ENCODE peak calls at places on chromosomes 2 and 18, in ten cellular contexts. One of them, this sample, is unnamed.

GRCh38 chr2:54535599-54536195 is 79.6 kb downstream of the SPTBN1 start:
- DNase-seq in HCT116: no peak
- DNase-seq in osteoblast: no peak
- DNase-seq in kidney epithelial cell: no peak
- DNase-seq in tibial nerve: no peak
- DNase-seq in kidney: no peak
- DNase-seq in fibroblast of pulmonary artery: no peak
- DNase-seq in progenitor cell of endocrine pancreas: no peak
- DNase-seq in endothelial cell: no peak
- DNase-seq in left lung: peak; percentile 66
- DNase-seq in this sample: no peak

GRCh38 chr2:128607981-128608506 is 289.4 kb upstream of the HS6ST1 start:
- DNase-seq in kidney epithelial cell: no peak
- DNase-seq in fibroblast of pulmonary artery: no peak
- DNase-seq in endothelial cell: no peak
- DNase-seq in progenitor cell of endocrine pancreas: no peak
- DNase-seq in HCT116: no peak
- DNase-seq in left lung: peak; percentile 31
- DNase-seq in osteoblast: peak; percentile 93
- DNase-seq in kidney: peak; percentile 89
- DNase-seq in tibial nerve: peak; percentile 12
- DNase-seq in this sample: no peak

GRCh38 chr18:46250812-46251173 is 146.6 kb downstream of the HAUS1 start:
- DNase-seq in left lung: no peak
- DNase-seq in kidney epithelial cell: no peak
- DNase-seq in HCT116: no peak
- DNase-seq in endothelial cell: no peak
- DNase-seq in tibial nerve: no peak
- DNase-seq in fibroblast of pulmonary artery: no peak
- DNase-seq in kidney: no peak
- DNase-seq in osteoblast: no peak
- DNase-seq in progenitor cell of endocrine pancreas: no peak
- DNase-seq in this sample: no peak

GRCh38 chr18:11112218-11112750 is 37.1 kb downstream of the PIEZO2 start:
- DNase-seq in osteoblast: no peak
- DNase-seq in fibroblast of pulmonary artery: no peak
- DNase-seq in endothelial cell: no peak
- DNase-seq in kidney epithelial cell: no peak
- DNase-seq in tibial nerve: no peak
- DNase-seq in left lung: no peak
- DNase-seq in progenitor cell of endocrine pancreas: no peak
- DNase-seq in HCT116: no peak
- DNase-seq in kidney: no peak
- DNase-seq in this sample: no peak

GRCh38 chr2:238728322-238729260 is 119.3 kb upstream of the TWIST2 start:
- DNase-seq in endothelial cell: no peak
- DNase-seq in kidney epithelial cell: no peak
- DNase-seq in kidney: no peak
- DNase-seq in left lung: no peak
- DNase-seq in tibial nerve: no peak
- DNase-seq in osteoblast: peak; percentile 82
- DNase-seq in progenitor cell of endocrine pancreas: no peak
- DNase-seq in HCT116: no peak
- DNase-seq in fibroblast of pulmonary artery: peak; percentile 81
- DNase-seq in this sample: no peak

GRCh38 chr2:10260130-10260529 is 42.6 kb upstream of the HPCAL1 start:
- DNase-seq in kidney: peak; percentile 40
- DNase-seq in endothelial cell: no peak
- DNase-seq in kidney epithelial cell: no peak
- DNase-seq in left lung: peak; percentile 20
- DNase-seq in HCT116: no peak
- DNase-seq in progenitor cell of endocrine pancreas: no peak
- DNase-seq in osteoblast: peak; percentile 80
- DNase-seq in fibroblast of pulmonary artery: no peak
- DNase-seq in tibial nerve: no peak
- DNase-seq in this sample: no peak

GRCh38 chr18:63980896-63981454 is 11.1 kb downstream of the SERPINB8 start:
- DNase-seq in endothelial cell: no peak
- DNase-seq in kidney epithelial cell: no peak
- DNase-seq in kidney: no peak
- DNase-seq in left lung: no peak
- DNase-seq in tibial nerve: no peak
- DNase-seq in progenitor cell of endocrine pancreas: no peak
- DNase-seq in osteoblast: no peak
- DNase-seq in fibroblast of pulmonary artery: no peak
- DNase-seq in HCT116: no peak
- DNase-seq in this sample: no peak

GRCh38 chr2:61356958-61357350 is 113.9 kb downstream of the USP34 start:
- DNase-seq in progenitor cell of endocrine pancreas: no peak
- DNase-seq in left lung: no peak
- DNase-seq in osteoblast: no peak
- DNase-seq in kidney: no peak
- DNase-seq in kidney epithelial cell: no peak
- DNase-seq in fibroblast of pulmonary artery: peak; percentile 60
- DNase-seq in HCT116: no peak
- DNase-seq in endothelial cell: no peak
- DNase-seq in tibial nerve: no peak
- DNase-seq in this sample: no peak

GRCh38 chr18:5104246-5104645 is 92.8 kb downstream of the AKAIN1 start:
- DNase-seq in HCT116: no peak
- DNase-seq in fibroblast of pulmonary artery: no peak
- DNase-seq in progenitor cell of endocrine pancreas: no peak
- DNase-seq in osteoblast: no peak
- DNase-seq in kidney epithelial cell: no peak
- DNase-seq in endothelial cell: no peak
- DNase-seq in kidney: no peak
- DNase-seq in tibial nerve: no peak
- DNase-seq in left lung: no peak
- DNase-seq in this sample: no peak

GRCh38 chr18:5103286-5103685 is 93.8 kb downstream of the AKAIN1 start:
- DNase-seq in tibial nerve: no peak
- DNase-seq in left lung: no peak
- DNase-seq in osteoblast: no peak
- DNase-seq in fibroblast of pulmonary artery: no peak
- DNase-seq in kidney epithelial cell: no peak
- DNase-seq in progenitor cell of endocrine pancreas: no peak
- DNase-seq in HCT116: no peak
- DNase-seq in endothelial cell: no peak
- DNase-seq in kidney: no peak
- DNase-seq in this sample: no peak

GRCh38 chr18:5103693-5104092 is 93.4 kb downstream of the AKAIN1 start:
- DNase-seq in kidney: no peak
- DNase-seq in osteoblast: no peak
- DNase-seq in progenitor cell of endocrine pancreas: no peak
- DNase-seq in kidney epithelial cell: no peak
- DNase-seq in HCT116: no peak
- DNase-seq in fibroblast of pulmonary artery: no peak
- DNase-seq in tibial nerve: no peak
- DNase-seq in endothelial cell: no peak
- DNase-seq in left lung: no peak
- DNase-seq in this sample: no peak

GRCh38 chr18:5107990-5108389 is 89.1 kb downstream of the AKAIN1 start:
- DNase-seq in osteoblast: no peak
- DNase-seq in kidney: no peak
- DNase-seq in HCT116: no peak
- DNase-seq in kidney epithelial cell: no peak
- DNase-seq in tibial nerve: no peak
- DNase-seq in endothelial cell: peak; percentile 19
- DNase-seq in progenitor cell of endocrine pancreas: no peak
- DNase-seq in left lung: no peak
- DNase-seq in fibroblast of pulmonary artery: no peak
- DNase-seq in this sample: peak; percentile 26

DNA sequence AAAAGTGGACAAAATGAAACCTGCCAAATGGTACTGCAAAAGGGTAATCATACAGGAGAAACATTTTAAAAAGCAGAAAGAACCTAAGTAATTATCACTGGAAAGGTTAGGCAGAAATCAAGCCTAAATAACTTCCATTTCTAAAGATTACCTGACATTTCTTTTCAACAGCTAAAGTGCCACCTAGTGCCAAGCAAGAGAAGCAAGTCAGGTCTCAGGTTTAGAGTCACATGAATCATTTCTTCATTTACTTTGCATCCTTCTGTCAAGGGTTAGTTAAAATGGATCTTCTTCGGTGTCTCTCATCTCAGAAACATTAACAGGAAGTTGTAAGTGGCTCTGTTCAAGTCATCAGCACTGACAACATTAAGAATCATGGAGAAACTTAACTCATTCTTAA is 90.3 kb downstream of the AKAIN1 start:
- DNase-seq in tibial nerve: no peak
- DNase-seq in progenitor cell of endocrine pancreas: no peak
- DNase-seq in endothelial cell: no peak
- DNase-seq in kidney epithelial cell: no peak
- DNase-seq in left lung: no peak
- DNase-seq in fibroblast of pulmonary artery: no peak
- DNase-seq in HCT116: no peak
- DNase-seq in kidney: no peak
- DNase-seq in osteoblast: no peak
- DNase-seq in this sample: no peak
- TF ChIP-seq CTCF in tibial nerve: no peak
- TF ChIP-seq CTCF in progenitor cell of endocrine pancreas: peak; percentile 45
- TF ChIP-seq CTCF in endothelial cell: no peak
- TF ChIP-seq CTCF in kidney epithelial cell: peak; percentile 33
- TF ChIP-seq CTCF in left lung: no peak
- TF ChIP-seq CTCF in fibroblast of pulmonary artery: no peak
- TF ChIP-seq CTCF in HCT116: no peak
- TF ChIP-seq CTCF in kidney: no peak
- TF ChIP-seq CTCF in osteoblast: no peak
- TF ChIP-seq CTCF in this sample: no peak

DNA sequence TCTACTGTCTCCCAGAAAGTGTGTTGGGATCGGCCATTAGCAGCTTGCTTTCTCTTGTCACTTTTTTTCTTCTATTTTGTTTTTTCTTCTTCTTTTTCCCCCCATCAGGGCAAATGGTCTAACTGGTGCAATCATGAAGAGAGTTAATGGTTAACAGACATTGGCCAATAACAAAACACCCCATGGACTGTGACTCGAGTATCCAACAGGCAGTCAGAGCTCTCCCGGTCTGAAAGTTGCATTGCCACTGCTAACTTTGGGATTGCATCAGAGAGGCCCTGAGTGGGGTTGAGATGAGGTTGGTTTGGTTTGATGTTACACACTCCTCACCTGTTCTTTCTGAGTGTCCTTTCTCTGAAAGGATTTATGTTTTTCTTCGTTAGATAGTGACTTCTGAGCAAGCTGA is 12.9 kb upstream of the SNORC start:
- DNase-seq in tibial nerve: no peak
- DNase-seq in HCT116: no peak
- DNase-seq in progenitor cell of endocrine pancreas: no peak
- DNase-seq in osteoblast: peak; percentile 55
- DNase-seq in kidney: no peak
- DNase-seq in kidney epithelial cell: peak; percentile 66
- DNase-seq in fibroblast of pulmonary artery: no peak
- DNase-seq in left lung: no peak
- DNase-seq in endothelial cell: no peak
- DNase-seq in this sample: no peak
- TF ChIP-seq CTCF in tibial nerve: no peak
- TF ChIP-seq CTCF in HCT116: no peak
- TF ChIP-seq CTCF in progenitor cell of endocrine pancreas: no peak
- TF ChIP-seq CTCF in osteoblast: no peak
- TF ChIP-seq CTCF in kidney: no peak
- TF ChIP-seq CTCF in kidney epithelial cell: no peak
- TF ChIP-seq CTCF in fibroblast of pulmonary artery: no peak
- TF ChIP-seq CTCF in left lung: no peak
- TF ChIP-seq CTCF in endothelial cell: no peak
- TF ChIP-seq CTCF in this sample: no peak

GRCh38 chr2:199710551-199710950 is 140.4 kb downstream of the FTCDNL1 start:
- DNase-seq in HCT116: no peak
- DNase-seq in endothelial cell: no peak
- DNase-seq in kidney epithelial cell: no peak
- DNase-seq in left lung: no peak
- DNase-seq in kidney: no peak
- DNase-seq in progenitor cell of endocrine pancreas: no peak
- DNase-seq in fibroblast of pulmonary artery: no peak
- DNase-seq in tibial nerve: no peak
- DNase-seq in osteoblast: no peak
- DNase-seq in this sample: no peak

GRCh38 chr2:199707584-199708185 is 143.3 kb downstream of the FTCDNL1 start:
- DNase-seq in fibroblast of pulmonary artery: no peak
- DNase-seq in endothelial cell: no peak
- DNase-seq in osteoblast: no peak
- DNase-seq in HCT116: no peak
- DNase-seq in tibial nerve: no peak
- DNase-seq in progenitor cell of endocrine pancreas: no peak
- DNase-seq in kidney epithelial cell: no peak
- DNase-seq in left lung: no peak
- DNase-seq in kidney: no peak
- DNase-seq in this sample: no peak

GRCh38 chr2:199703199-199703598 is 147.8 kb downstream of the FTCDNL1 start:
- DNase-seq in progenitor cell of endocrine pancreas: no peak
- DNase-seq in HCT116: no peak
- DNase-seq in kidney: no peak
- DNase-seq in kidney epithelial cell: no peak
- DNase-seq in fibroblast of pulmonary artery: no peak
- DNase-seq in tibial nerve: no peak
- DNase-seq in left lung: no peak
- DNase-seq in endothelial cell: no peak
- DNase-seq in osteoblast: no peak
- DNase-seq in this sample: no peak

GRCh38 chr2:199705538-199705937 is 145.5 kb downstream of the FTCDNL1 start:
- DNase-seq in endothelial cell: no peak
- DNase-seq in HCT116: no peak
- DNase-seq in tibial nerve: no peak
- DNase-seq in osteoblast: no peak
- DNase-seq in left lung: no peak
- DNase-seq in fibroblast of pulmonary artery: no peak
- DNase-seq in kidney: no peak
- DNase-seq in progenitor cell of endocrine pancreas: no peak
- DNase-seq in kidney epithelial cell: no peak
- DNase-seq in this sample: no peak

DNA sequence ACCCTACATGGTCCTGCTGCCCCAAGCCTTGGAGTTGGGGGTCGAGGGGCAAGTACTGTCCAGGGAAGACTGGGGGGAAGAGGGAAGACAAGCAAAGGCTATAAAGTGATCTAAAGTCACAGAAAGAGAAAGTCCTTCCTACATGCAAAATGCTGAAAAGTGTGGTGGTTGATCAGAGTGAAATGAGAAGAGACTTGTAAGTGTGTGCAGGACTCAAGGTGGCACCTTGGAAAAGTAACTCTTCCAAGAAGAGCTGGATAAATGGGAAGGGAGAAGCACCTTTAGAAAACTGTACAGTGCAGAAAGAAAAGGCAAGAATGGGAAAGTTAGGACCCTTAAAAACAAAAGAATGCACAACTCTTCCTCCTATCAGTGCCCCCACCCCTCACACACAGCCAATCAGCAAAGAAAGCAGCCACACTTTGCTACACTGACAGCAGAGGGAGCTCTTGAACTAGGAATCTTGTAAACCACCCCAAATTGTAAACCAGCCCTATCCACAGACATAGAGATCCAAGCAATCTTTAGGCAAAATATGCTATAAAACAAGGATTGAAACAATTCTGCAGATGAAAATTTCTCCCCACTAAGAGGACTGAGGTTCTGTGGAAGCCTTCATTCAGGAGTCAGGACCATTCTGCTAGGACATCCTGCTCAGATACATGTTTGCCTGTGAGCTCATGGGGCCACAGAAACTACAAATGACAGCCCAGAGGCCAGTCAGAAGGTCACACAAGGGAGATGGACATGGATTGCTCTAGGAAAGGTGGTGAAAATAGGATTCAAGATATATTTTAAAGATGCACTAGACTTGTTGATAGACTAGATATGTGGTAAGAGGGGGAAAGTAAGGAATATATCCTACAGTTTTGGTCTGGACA is 146.4 kb downstream of the FTCDNL1 start:
- DNase-seq in tibial nerve: no peak
- DNase-seq in HCT116: peak; percentile 36
- DNase-seq in kidney: no peak
- DNase-seq in endothelial cell: peak; percentile 26
- DNase-seq in fibroblast of pulmonary artery: peak; percentile 18
- DNase-seq in kidney epithelial cell: no peak
- DNase-seq in osteoblast: no peak
- DNase-seq in progenitor cell of endocrine pancreas: no peak
- DNase-seq in left lung: no peak
- DNase-seq in this sample: no peak
- TF ChIP-seq CTCF in tibial nerve: peak; percentile 64
- TF ChIP-seq CTCF in HCT116: peak; percentile 80
- TF ChIP-seq CTCF in kidney: peak; percentile 41
- TF ChIP-seq CTCF in endothelial cell: peak; percentile 22
- TF ChIP-seq CTCF in fibroblast of pulmonary artery: peak; percentile 32
- TF ChIP-seq CTCF in kidney epithelial cell: peak; percentile 70
- TF ChIP-seq CTCF in osteoblast: peak; percentile 79
- TF ChIP-seq CTCF in progenitor cell of endocrine pancreas: peak; percentile 27
- TF ChIP-seq CTCF in left lung: peak; percentile 58
- TF ChIP-seq CTCF in this sample: no peak

GRCh38 chr2:174888646-174889271 is 116.4 kb downstream of the CHN1 start:
- DNase-seq in left lung: no peak
- DNase-seq in HCT116: no peak
- DNase-seq in tibial nerve: no peak
- DNase-seq in progenitor cell of endocrine pancreas: no peak
- DNase-seq in osteoblast: no peak
- DNase-seq in endothelial cell: no peak
- DNase-seq in kidney: no peak
- DNase-seq in fibroblast of pulmonary artery: no peak
- DNase-seq in kidney epithelial cell: no peak
- DNase-seq in this sample: no peak
- TF ChIP-seq CTCF in left lung: no peak
- TF ChIP-seq CTCF in HCT116: no peak
- TF ChIP-seq CTCF in tibial nerve: no peak
- TF ChIP-seq CTCF in progenitor cell of endocrine pancreas: no peak
- TF ChIP-seq CTCF in osteoblast: no peak
- TF ChIP-seq CTCF in endothelial cell: no peak
- TF ChIP-seq CTCF in kidney: no peak
- TF ChIP-seq CTCF in fibroblast of pulmonary artery: no peak
- TF ChIP-seq CTCF in kidney epithelial cell: no peak
- TF ChIP-seq CTCF in this sample: no peak